ENCODE peak calls at places on chromosomes 4 and X, in nine cellular contexts. S, W, K, X, N, I, G, J and Z are unnamed samples.

GRCh38 chr4:39025552-39026085 is 6.6 kb downstream of the TMEM156 start:
- DNase-seq in S (no peak), W (no peak), K (no peak), X (no peak), N (peak), I (peak), G (no peak), J (no peak), Z (peak)

GRCh38 chr4:151993521-151993920 is 232.7 kb upstream of the GATB start:
- DNase-seq in S (no peak), W (no peak), K (no peak), X (no peak), N (no peak), I (no peak), G (no peak), J (no peak), Z (no peak)

GRCh38 chrX:72536542-72536941 is 36.1 kb downstream of the HDAC8 start:
- DNase-seq in S (no peak), W (peak), K (no peak), X (no peak), N (no peak), I (no peak), G (no peak), J (no peak), Z (no peak)

GRCh38 chr4:24768604-24769003 is 26.8 kb upstream of the SOD3 start:
- DNase-seq in S (no peak), W (no peak), K (no peak), X (no peak), N (no peak), I (no peak), G (no peak), J (no peak), Z (no peak)

GRCh38 chr4:129988957-129989356 is 893.0 kb downstream of the C4orf33 start:
- DNase-seq in S (no peak), W (no peak), K (no peak), X (no peak), N (no peak), I (no peak), G (no peak), J (no peak), Z (no peak)

GRCh38 chr4:126405369-126405982 is 1090.7 kb downstream of the FAT4 start:
- DNase-seq in S (no peak), W (no peak), K (no peak), X (peak), N (peak), I (peak), G (no peak), J (no peak), Z (no peak)

GRCh38 chr4:75724867-75725724 is 719 bp downstream of the USO1 start:
- DNase-seq in S (peak), W (peak), K (no peak), X (peak), N (peak), I (peak), G (peak), J (no peak), Z (peak)

GRCh38 chr4:65665951-65666523 is 4.3 kb downstream of the EPHA5 start:
- DNase-seq in S (no peak), W (no peak), K (no peak), X (no peak), N (no peak), I (peak), G (no peak), J (no peak), Z (no peak)

GRCh38 chr4:21742326-21742725 is 206.2 kb downstream of the KCNIP4 start:
- DNase-seq in S (no peak), W (no peak), K (peak), X (no peak), N (no peak), I (no peak), G (no peak), J (no peak), Z (no peak)

GRCh38 chrX:153861733-153862300 is 24.2 kb downstream of the L1CAM start:
- DNase-seq in S (no peak), W (no peak), K (no peak), X (peak), N (no peak), I (no peak), G (no peak), J (no peak), Z (no peak)

GRCh38 chrX:23819385-23820234 is 36.6 kb downstream of the SAT1 start:
- DNase-seq in S (no peak), W (no peak), K (no peak), X (no peak), N (peak), I (peak), G (no peak), J (no peak), Z (peak)

GRCh38 chrX:72169008-72169728 is 12.4 kb upstream of the PIN4 start:
- DNase-seq in S (no peak), W (peak), K (no peak), X (no peak), N (peak), I (no peak), G (no peak), J (no peak), Z (no peak)